ENCODE peak calls at places on chromosomes 16 and 17, in seven cellular contexts. One of them, this sample, is unnamed.

GRCh38 chr17:28317965-28318758 is 838 bp upstream of the TMEM97 start:
- DNase-seq in AG04450: no peak
- DNase-seq in NCI-H1105: no peak
- DNase-seq in CD4-positive, alpha-beta T cell: no peak
- DNase-seq in uterus: no peak
- DNase-seq in lower leg skin: no peak
- DNase-seq in lung microvascular endothelial cell: no peak
- DNase-seq in this sample: no peak

GRCh38 chr16:4283939-4284338 is 11.1 kb upstream of the TFAP4 start:
- DNase-seq in CD4-positive, alpha-beta T cell: no peak
- DNase-seq in lower leg skin: no peak
- DNase-seq in NCI-H1105: no peak
- DNase-seq in lung microvascular endothelial cell: no peak
- DNase-seq in uterus: no peak
- DNase-seq in AG04450: no peak
- DNase-seq in this sample: no peak

GRCh38 chr16:75114179-75114945 is 2.2 kb downstream of the LDHD start:
- DNase-seq in lung microvascular endothelial cell: no peak
- DNase-seq in CD4-positive, alpha-beta T cell: no peak
- DNase-seq in NCI-H1105: no peak
- DNase-seq in lower leg skin: no peak
- DNase-seq in uterus: peak
- DNase-seq in AG04450: no peak
- DNase-seq in this sample: no peak

GRCh38 chr16:3681206-3681605 is 26.7 kb downstream of the DNASE1 start:
- DNase-seq in NCI-H1105: no peak
- DNase-seq in CD4-positive, alpha-beta T cell: no peak
- DNase-seq in uterus: no peak
- DNase-seq in AG04450: no peak
- DNase-seq in lower leg skin: no peak
- DNase-seq in lung microvascular endothelial cell: no peak
- DNase-seq in this sample: no peak

GRCh38 chr17:1067282-1067956 is 70.5 kb downstream of the TIMM22 start:
- DNase-seq in lung microvascular endothelial cell: no peak
- DNase-seq in lower leg skin: no peak
- DNase-seq in AG04450: no peak
- DNase-seq in CD4-positive, alpha-beta T cell: no peak
- DNase-seq in NCI-H1105: no peak
- DNase-seq in uterus: no peak
- DNase-seq in this sample: no peak

GRCh38 chr17:41642252-41643156 is 18.1 kb upstream of the KRT17 start:
- DNase-seq in NCI-H1105: no peak
- DNase-seq in lower leg skin: no peak
- DNase-seq in lung microvascular endothelial cell: no peak
- DNase-seq in AG04450: no peak
- DNase-seq in CD4-positive, alpha-beta T cell: no peak
- DNase-seq in uterus: no peak
- DNase-seq in this sample: no peak

GRCh38 chr17:66726846-66727245 is 108.1 kb upstream of the CACNG5 start:
- DNase-seq in AG04450: no peak
- DNase-seq in NCI-H1105: no peak
- DNase-seq in CD4-positive, alpha-beta T cell: no peak
- DNase-seq in uterus: no peak
- DNase-seq in lung microvascular endothelial cell: no peak
- DNase-seq in lower leg skin: peak
- DNase-seq in this sample: no peak

GRCh38 chr17:4584835-4585187 is 482 bp downstream of the SMTNL2 start:
- DNase-seq in lower leg skin: no peak
- DNase-seq in CD4-positive, alpha-beta T cell: no peak
- DNase-seq in AG04450: no peak
- DNase-seq in lung microvascular endothelial cell: no peak
- DNase-seq in NCI-H1105: no peak
- DNase-seq in uterus: no peak
- DNase-seq in this sample: no peak

GRCh38 chr16:89765292-89765810 is 44.0 kb downstream of the ZNF276 start:
- DNase-seq in uterus: no peak
- DNase-seq in NCI-H1105: no peak
- DNase-seq in AG04450: no peak
- DNase-seq in lung microvascular endothelial cell: no peak
- DNase-seq in CD4-positive, alpha-beta T cell: no peak
- DNase-seq in lower leg skin: no peak
- DNase-seq in this sample: no peak

GRCh38 chr16:31478956-31479355 is 4.0 kb upstream of the SLC5A2 start:
- DNase-seq in NCI-H1105: no peak
- DNase-seq in uterus: no peak
- DNase-seq in AG04450: no peak
- DNase-seq in lung microvascular endothelial cell: no peak
- DNase-seq in CD4-positive, alpha-beta T cell: no peak
- DNase-seq in lower leg skin: no peak
- DNase-seq in this sample: no peak

GRCh38 chr17:79204261-79204660 is 129.6 kb downstream of the ENGASE start:
- DNase-seq in lower leg skin: no peak
- DNase-seq in CD4-positive, alpha-beta T cell: no peak
- DNase-seq in uterus: no peak
- DNase-seq in lung microvascular endothelial cell: no peak
- DNase-seq in NCI-H1105: no peak
- DNase-seq in AG04450: no peak
- DNase-seq in this sample: no peak

GRCh38 chr17:34730816-34731215 is 151.4 kb downstream of the TMEM132E start:
- DNase-seq in lower leg skin: peak
- DNase-seq in NCI-H1105: no peak
- DNase-seq in CD4-positive, alpha-beta T cell: no peak
- DNase-seq in AG04450: no peak
- DNase-seq in lung microvascular endothelial cell: no peak
- DNase-seq in uterus: no peak
- DNase-seq in this sample: no peak

GRCh38 chr17:78979780-78980623 is at the start of gene LGALS3BP:
- DNase-seq in NCI-H1105: peak
- DNase-seq in lower leg skin: no peak
- DNase-seq in lung microvascular endothelial cell: peak
- DNase-seq in uterus: peak
- DNase-seq in AG04450: peak
- DNase-seq in CD4-positive, alpha-beta T cell: peak
- DNase-seq in this sample: no peak

GRCh38 chr17:16419929-16420271 is 4.5 kb downstream of the TRPV2 start:
- DNase-seq in CD4-positive, alpha-beta T cell: peak
- DNase-seq in NCI-H1105: no peak
- DNase-seq in lung microvascular endothelial cell: peak
- DNase-seq in lower leg skin: no peak
- DNase-seq in uterus: no peak
- DNase-seq in AG04450: peak
- DNase-seq in this sample: no peak

GRCh38 chr17:45794840-45795239 is 10.7 kb downstream of the CRHR1 start:
- DNase-seq in CD4-positive, alpha-beta T cell: no peak
- DNase-seq in AG04450: no peak
- DNase-seq in lung microvascular endothelial cell: no peak
- DNase-seq in uterus: no peak
- DNase-seq in NCI-H1105: no peak
- DNase-seq in lower leg skin: no peak
- DNase-seq in this sample: no peak

GRCh38 chr17:17321356-17322025 is 18.3 kb downstream of the NT5M start:
- DNase-seq in uterus: no peak
- DNase-seq in lung microvascular endothelial cell: no peak
- DNase-seq in AG04450: no peak
- DNase-seq in CD4-positive, alpha-beta T cell: peak
- DNase-seq in NCI-H1105: no peak
- DNase-seq in lower leg skin: peak
- DNase-seq in this sample: no peak

GRCh38 chr17:66169839-66170238 is 22.1 kb downstream of the CEP112 start:
- DNase-seq in uterus: no peak
- DNase-seq in NCI-H1105: no peak
- DNase-seq in lower leg skin: no peak
- DNase-seq in CD4-positive, alpha-beta T cell: no peak
- DNase-seq in lung microvascular endothelial cell: no peak
- DNase-seq in AG04450: no peak
- DNase-seq in this sample: no peak

GRCh38 chr17:27390540-27390939 is 65.7 kb upstream of the KSR1 start:
- DNase-seq in uterus: no peak
- DNase-seq in CD4-positive, alpha-beta T cell: no peak
- DNase-seq in lower leg skin: peak
- DNase-seq in AG04450: no peak
- DNase-seq in lung microvascular endothelial cell: no peak
- DNase-seq in NCI-H1105: no peak
- DNase-seq in this sample: no peak

GRCh38 chr17:10771142-10771541 is 32.8 kb downstream of the TMEM238L start:
- DNase-seq in lower leg skin: peak
- DNase-seq in uterus: no peak
- DNase-seq in AG04450: no peak
- DNase-seq in NCI-H1105: no peak
- DNase-seq in lung microvascular endothelial cell: no peak
- DNase-seq in CD4-positive, alpha-beta T cell: no peak
- DNase-seq in this sample: no peak

GRCh38 chr17:41973457-41973856 is 6.9 kb downstream of the CNP start:
- DNase-seq in lower leg skin: no peak
- DNase-seq in AG04450: no peak
- DNase-seq in CD4-positive, alpha-beta T cell: no peak
- DNase-seq in NCI-H1105: no peak
- DNase-seq in uterus: no peak
- DNase-seq in lung microvascular endothelial cell: no peak
- DNase-seq in this sample: no peak

GRCh38 chr17:78734841-78735641 is 47.0 kb downstream of the CYTH1 start:
- DNase-seq in lung microvascular endothelial cell: no peak
- DNase-seq in AG04450: no peak
- DNase-seq in lower leg skin: peak
- DNase-seq in NCI-H1105: no peak
- DNase-seq in CD4-positive, alpha-beta T cell: no peak
- DNase-seq in uterus: no peak
- DNase-seq in this sample: no peak

GRCh38 chr16:19883296-19883951 is 1.2 kb downstream of the GPRC5B start:
- DNase-seq in uterus: peak
- DNase-seq in CD4-positive, alpha-beta T cell: peak
- DNase-seq in lower leg skin: peak
- DNase-seq in lung microvascular endothelial cell: peak
- DNase-seq in AG04450: no peak
- DNase-seq in NCI-H1105: peak
- DNase-seq in this sample: no peak

GRCh38 chr17:50898369-50899004 is 32.3 kb upstream of the TOB1 start:
- DNase-seq in AG04450: no peak
- DNase-seq in NCI-H1105: no peak
- DNase-seq in lung microvascular endothelial cell: no peak
- DNase-seq in lower leg skin: peak
- DNase-seq in CD4-positive, alpha-beta T cell: no peak
- DNase-seq in uterus: no peak
- DNase-seq in this sample: no peak

GRCh38 chr16:1580956-1581355 is 30.9 kb downstream of the IFT140 start:
- DNase-seq in CD4-positive, alpha-beta T cell: no peak
- DNase-seq in lung microvascular endothelial cell: no peak
- DNase-seq in AG04450: no peak
- DNase-seq in uterus: no peak
- DNase-seq in NCI-H1105: no peak
- DNase-seq in lower leg skin: no peak
- DNase-seq in this sample: no peak

GRCh38 chr17:35486920-35487727 is 38.6 kb upstream of the SLFN13 start:
- DNase-seq in AG04450: peak
- DNase-seq in CD4-positive, alpha-beta T cell: peak
- DNase-seq in lower leg skin: peak
- DNase-seq in lung microvascular endothelial cell: peak
- DNase-seq in NCI-H1105: no peak
- DNase-seq in uterus: peak
- DNase-seq in this sample: no peak

GRCh38 chr17:36468903-36469635 is 17.4 kb upstream of the ZNHIT3 start:
- DNase-seq in uterus: no peak
- DNase-seq in lower leg skin: peak
- DNase-seq in CD4-positive, alpha-beta T cell: no peak
- DNase-seq in AG04450: no peak
- DNase-seq in lung microvascular endothelial cell: no peak
- DNase-seq in NCI-H1105: no peak
- DNase-seq in this sample: no peak

GRCh38 chr17:76997981-76998531 is 129.9 kb downstream of the MGAT5B start:
- DNase-seq in lung microvascular endothelial cell: no peak
- DNase-seq in CD4-positive, alpha-beta T cell: peak
- DNase-seq in AG04450: no peak
- DNase-seq in uterus: no peak
- DNase-seq in NCI-H1105: no peak
- DNase-seq in lower leg skin: no peak
- DNase-seq in this sample: no peak

GRCh38 chr17:34354637-34355036 is 1.6 kb upstream of the CCL13 start:
- DNase-seq in lower leg skin: no peak
- DNase-seq in NCI-H1105: no peak
- DNase-seq in AG04450: peak
- DNase-seq in uterus: no peak
- DNase-seq in lung microvascular endothelial cell: no peak
- DNase-seq in CD4-positive, alpha-beta T cell: no peak
- DNase-seq in this sample: no peak

This sample was measured in dermis microvascular lymphatic vessel endothelial cell.